ENCODE peak calls at places on chromosomes 12 and 14, in seven cellular contexts. C is CD8-positive, alpha-beta T cell; Q is left lung; D is AG10803; Z is AG04449; R is fibroblast of the aortic adventitia; G is thoracic aorta. P is an unnamed sample.

GRCh38 chr12:16939871-16940306 is 333.9 kb upstream of the LMO3 start:
- DNase-seq in C (no peak), Q (no peak), D (peak; percentile 42), Z (no peak), R (peak; percentile 46), G (no peak), P (no peak)

GRCh38 chr12:20101046-20101445 is 267.3 kb upstream of the PDE3A start:
- DNase-seq in C (no peak), Q (no peak), D (peak; percentile 10), Z (no peak), R (no peak), G (peak; percentile 18), P (no peak)

GRCh38 chr14:26595922-26596721 is 1.7 kb downstream of the NOVA1 start:
- DNase-seq in C (no peak), Q (no peak), D (no peak), Z (no peak), R (peak; percentile 41), G (no peak), P (no peak)

GRCh38 chr12:131773582-131774221 is 54.5 kb upstream of the MMP17 start:
- DNase-seq in C (no peak), Q (no peak), D (no peak), Z (no peak), R (no peak), G (no peak), P (no peak)

GRCh38 chr12:53062011-53062961 is 12.4 kb downstream of the TNS2 start:
- DNase-seq in C (no peak), Q (peak; percentile 37), D (no peak), Z (no peak), R (no peak), G (no peak), P (no peak)

GRCh38 chr12:27705263-27705662 is 5.4 kb upstream of the MRPS35 start:
- DNase-seq in C (no peak), Q (peak; percentile 52), D (no peak), Z (no peak), R (no peak), G (no peak), P (no peak)

GRCh38 chr12:34297126-34297789 is 275.0 kb downstream of the ALG10 start:
- DNase-seq in C (no peak), Q (peak; percentile 35), D (no peak), Z (no peak), R (no peak), G (no peak), P (no peak)

GRCh38 chr12:98799822-98800221 is 154.7 kb downstream of the APAF1 start:
- DNase-seq in C (no peak), Q (no peak), D (no peak), Z (no peak), R (no peak), G (no peak), P (no peak)

GRCh38 chr14:90552465-90553297 is 155.9 kb downstream of the CALM1 start:
- DNase-seq in C (no peak), Q (no peak), D (no peak), Z (no peak), R (no peak), G (no peak), P (no peak)

GRCh38 chr12:104334581-104334980 is 31.0 kb downstream of the EID3 start:
- DNase-seq in C (no peak), Q (no peak), D (no peak), Z (no peak), R (peak; percentile 43), G (no peak), P (no peak)

GRCh38 chr14:77598366-77599050 is 17.9 kb downstream of the SPTLC2 start:
- DNase-seq in C (peak; percentile 22), Q (no peak), D (no peak), Z (no peak), R (peak; percentile 32), G (no peak), P (no peak)

GRCh38 chr12:115691123-115691522 is 586.4 kb downstream of the MED13L start:
- DNase-seq in C (no peak), Q (no peak), D (no peak), Z (no peak), R (no peak), G (no peak), P (no peak)

GRCh38 chr12:62724947-62725447 is 210.0 kb downstream of the PPM1H start:
- DNase-seq in C (no peak), Q (no peak), D (peak; percentile 100), Z (peak; percentile 98), R (peak; percentile 98), G (peak; percentile 20), P (peak; percentile 22)

GRCh38 chr12:52380271-52380694 is 5.2 kb downstream of the KRT84 start:
- DNase-seq in C (no peak), Q (no peak), D (peak; percentile 27), Z (no peak), R (peak; percentile 9), G (no peak), P (no peak)

GRCh38 chr12:26853303-26854027 is 20.5 kb upstream of the ITPR2 start:
- DNase-seq in C (peak; percentile 76), Q (peak; percentile 82), D (peak; percentile 60), Z (no peak), R (peak; percentile 75), G (no peak), P (peak; percentile 29)

GRCh38 chr14:69044965-69045555 is 66.0 kb upstream of the ACTN1 start:
- DNase-seq in C (no peak), Q (no peak), D (peak; percentile 52), Z (no peak), R (peak; percentile 88), G (peak; percentile 29), P (no peak)

GRCh38 chr12:88658009-88658408 is 77.7 kb upstream of the KITLG start:
- DNase-seq in C (no peak), Q (no peak), D (peak; percentile 59), Z (no peak), R (peak; percentile 91), G (no peak), P (no peak)

GRCh38 chr14:24353551-24354529 is 14.0 kb upstream of the RIPK3 start:
- DNase-seq in C (no peak), Q (no peak), D (peak; percentile 69), Z (no peak), R (peak; percentile 65), G (no peak), P (no peak)

GRCh38 chr12:79983969-79984629 is 49.2 kb upstream of the PPP1R12A start:
- DNase-seq in C (no peak), Q (no peak), D (peak; percentile 47), Z (no peak), R (peak; percentile 87), G (no peak), P (no peak)

GRCh38 chr12:26425587-26426260 is 230.4 kb downstream of the SSPN start:
- DNase-seq in C (no peak), Q (no peak), D (no peak), Z (no peak), R (peak; percentile 79), G (no peak), P (no peak)

GRCh38 chr14:55843718-55844403 is 263.9 kb downstream of the KTN1 start:
- DNase-seq in C (no peak), Q (no peak), D (peak; percentile 6), Z (no peak), R (peak; percentile 24), G (no peak), P (no peak)
- TF ChIP-seq CTCF in C (no peak), Q (no peak), D (peak; percentile 34), Z (no peak), R (peak; percentile 8), G (no peak), P (peak; percentile 6)

GRCh38 chr12:71397433-71397954 is 42.1 kb upstream of the LGR5 start:
- DNase-seq in C (no peak), Q (no peak), D (peak; percentile 83), Z (no peak), R (peak; percentile 52), G (no peak), P (no peak)
- TF ChIP-seq CTCF in C (no peak), Q (no peak), D (peak; percentile 40), Z (no peak), R (no peak), G (no peak), P (peak; percentile 20)

DNA sequence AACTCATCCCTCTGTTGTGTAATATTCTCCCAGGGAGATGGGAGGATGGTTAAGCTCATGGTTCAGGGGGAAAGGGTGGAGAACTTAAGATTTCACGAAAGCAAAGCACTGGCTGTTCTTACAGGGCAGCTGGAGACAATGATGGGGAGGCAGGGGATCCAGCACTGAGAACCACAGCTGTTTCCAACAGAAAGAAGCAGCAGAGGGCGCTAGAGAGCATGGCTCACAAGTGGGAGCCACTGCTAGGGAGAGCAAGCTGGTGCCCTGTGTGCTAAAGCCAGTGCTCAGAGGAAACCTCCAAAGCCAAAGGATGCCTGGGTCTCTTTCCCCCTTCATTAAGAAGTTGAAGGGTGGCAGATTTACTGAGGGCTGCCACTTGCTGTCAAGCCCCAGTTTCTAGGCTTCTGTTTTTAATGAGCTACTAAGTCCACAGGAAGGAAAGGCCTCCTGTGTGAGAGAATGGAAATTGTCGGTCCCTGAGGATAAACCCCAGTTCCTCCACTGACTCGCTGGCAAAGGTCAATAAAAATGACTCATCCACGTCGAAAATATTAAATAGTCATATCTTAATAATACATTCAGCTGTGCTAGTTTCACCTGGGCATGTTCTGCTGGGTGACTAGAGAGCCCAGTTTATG is 199.7 kb downstream of the ANO2 start:
- DNase-seq in C (peak; percentile 41), Q (no peak), D (peak; percentile 66), Z (no peak), R (peak; percentile 25), G (peak; percentile 26), P (peak; percentile 52)
- TF ChIP-seq CTCF in C (peak; percentile 50), Q (peak; percentile 75), D (peak; percentile 93), Z (peak; percentile 88), R (peak; percentile 59), G (peak; percentile 67), P (peak; percentile 83)

DNA sequence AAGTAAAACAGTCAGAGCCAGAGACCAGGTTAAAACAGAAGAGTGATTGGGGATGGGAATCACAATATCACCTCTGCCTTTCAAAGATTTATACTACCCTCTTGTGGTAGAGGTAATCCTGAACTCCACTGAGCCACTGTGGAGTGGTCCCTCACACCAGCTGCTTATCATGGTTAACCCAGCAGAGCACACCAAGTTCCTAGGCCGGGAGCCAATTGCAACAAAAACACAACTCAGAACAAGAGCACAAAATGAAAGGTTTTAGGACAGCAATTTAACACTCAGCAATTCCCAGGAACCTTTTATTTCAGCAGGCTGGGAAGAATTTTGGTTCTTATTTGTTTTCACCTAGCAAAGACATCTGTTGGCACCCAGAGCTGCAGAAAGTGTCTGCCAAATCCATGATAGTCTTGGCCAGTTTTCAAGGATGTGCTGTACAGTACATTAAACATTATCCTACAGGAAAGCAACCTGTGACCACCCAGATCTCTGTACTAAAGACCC is 220.5 kb upstream of the ATXN7L3B start:
- DNase-seq in C (no peak), Q (no peak), D (no peak), Z (no peak), R (peak; percentile 14), G (no peak), P (no peak)
- TF ChIP-seq CTCF in C (no peak), Q (no peak), D (no peak), Z (peak; percentile 4), R (peak; percentile 16), G (no peak), P (peak; percentile 52)

GRCh38 chr14:102209224-102209966 is 69.7 kb downstream of the WDR20 start:
- DNase-seq in C (no peak), Q (no peak), D (peak; percentile 37), Z (no peak), R (no peak), G (no peak), P (no peak)
- TF ChIP-seq CTCF in C (no peak), Q (no peak), D (peak; percentile 54), Z (peak; percentile 43), R (no peak), G (no peak), P (peak; percentile 24)

GRCh38 chr12:1493781-1494180 is 100.6 kb downstream of the FBXL14 start:
- DNase-seq in C (no peak), Q (no peak), D (no peak), Z (no peak), R (no peak), G (no peak), P (no peak)
- TF ChIP-seq CTCF in C (no peak), Q (no peak), D (no peak), Z (no peak), R (no peak), G (no peak), P (no peak)